ENCODE peak calls at places on chromosome 14, in four cellular contexts. M is sigmoid colon, D is psoas muscle, C is astrocyte. R is an unnamed sample.

GRCh38 chr14:84228702-84229101 is 1301.2 kb upstream of the FLRT2 start:
- DNase-seq in M (no peak), D (no peak), C (no peak), R (no peak)

GRCh38 chr14:61563880-61564622 is 131.3 kb upstream of the HIF1A start:
- DNase-seq in M (no peak), D (no peak), C (no peak), R (no peak)

GRCh38 chr14:84749191-84749945 is 780.6 kb upstream of the FLRT2 start:
- DNase-seq in M (no peak), D (no peak), C (no peak), R (no peak)

GRCh38 chr14:56482306-56482705 is 97.3 kb upstream of the TMEM260 start:
- DNase-seq in M (no peak), D (no peak), C (no peak), R (peak)

GRCh38 chr14:52793061-52793460 is 1.7 kb upstream of the GNPNAT1 start:
- DNase-seq in M (no peak), D (no peak), C (no peak), R (no peak)

GRCh38 chr14:100866666-100867630 is 36.6 kb downstream of the RTL1 start:
- DNase-seq in M (peak), D (peak), C (no peak), R (no peak)

GRCh38 chr14:31159682-31160296 is 47.8 kb downstream of the HECTD1 start:
- DNase-seq in M (peak), D (no peak), C (no peak), R (no peak)

GRCh38 chr14:20591235-20591634 is at the start of gene RNASE12:
- DNase-seq in M (no peak), D (no peak), C (no peak), R (peak)

GRCh38 chr14:74858022-74858421 is 17.9 kb downstream of the PROX2 start:
- DNase-seq in M (no peak), D (no peak), C (no peak), R (no peak)

GRCh38 chr14:54108481-54109471 is 152.2 kb upstream of the BMP4 start:
- DNase-seq in M (no peak), D (no peak), C (peak), R (no peak)

GRCh38 chr14:34593740-34594375 is 36.1 kb downstream of the SNX6 start:
- DNase-seq in M (no peak), D (peak), C (peak), R (no peak)

GRCh38 chr14:104980601-104981531 is 2.7 kb upstream of the AHNAK2 start:
- DNase-seq in M (peak), D (peak), C (no peak), R (peak)

GRCh38 chr14:72737560-72737943 is 156.3 kb downstream of the DPF3 start:
- DNase-seq in M (no peak), D (no peak), C (no peak), R (no peak)

GRCh38 chr14:100282766-100283419 is 23.4 kb downstream of the SLC25A29 start:
- DNase-seq in M (no peak), D (peak), C (no peak), R (peak)

GRCh38 chr14:90444077-90444696 is 47.4 kb downstream of the CALM1 start:
- DNase-seq in M (no peak), D (peak), C (no peak), R (no peak)

GRCh38 chr14:100540141-100540925 is 46.9 kb downstream of the BEGAIN start:
- DNase-seq in M (peak), D (peak), C (no peak), R (peak)

GRCh38 chr14:33475623-33476022 is 475.3 kb downstream of the EGLN3 start:
- DNase-seq in M (no peak), D (no peak), C (no peak), R (peak)

GRCh38 chr14:35965425-35965824 is 139.3 kb downstream of the BRMS1L start:
- DNase-seq in M (no peak), D (no peak), C (no peak), R (no peak)

GRCh38 chr14:53450871-53451270 is 297.7 kb upstream of the DDHD1 start:
- DNase-seq in M (no peak), D (no peak), C (peak), R (no peak)

GRCh38 chr14:100782516-100783320 is 43.2 kb upstream of the MEG3 start:
- DNase-seq in M (peak), D (peak), C (no peak), R (no peak)

GRCh38 chr14:49886523-49886922 is 6.4 kb upstream of the ARF6 start:
- DNase-seq in M (no peak), D (no peak), C (no peak), R (no peak)

GRCh38 chr14:32468955-32469354 is 139.9 kb downstream of the AKAP6 start:
- DNase-seq in M (no peak), D (no peak), C (peak), R (no peak)

GRCh38 chr14:102363182-102363952 is 626 bp downstream of the TECPR2 start:
- DNase-seq in M (peak), D (peak), C (peak), R (no peak)

GRCh38 chr14:100585448-100586152 is 1.6 kb downstream of the BEGAIN start:
- DNase-seq in M (peak), D (peak), C (no peak), R (peak)

GRCh38 chr14:94009767-94010166 is 12.7 kb downstream of the CCDC197 start:
- DNase-seq in M (no peak), D (peak), C (peak), R (no peak)

GRCh38 chr14:87643005-87643404 is 350.0 kb downstream of the GALC start:
- DNase-seq in M (peak), D (no peak), C (no peak), R (no peak)

GRCh38 chr14:104120281-104120741 is 18.1 kb upstream of the KIF26A start:
- DNase-seq in M (no peak), D (no peak), C (no peak), R (peak)

GRCh38 chr14:69780952-69781351 is 14.0 kb downstream of the SRSF5 start:
- DNase-seq in M (no peak), D (no peak), C (no peak), R (no peak)

GRCh38 chr14:97432586-97432985 is 635.4 kb downstream of the VRK1 start:
- DNase-seq in M (no peak), D (no peak), C (no peak), R (no peak)

DNA sequence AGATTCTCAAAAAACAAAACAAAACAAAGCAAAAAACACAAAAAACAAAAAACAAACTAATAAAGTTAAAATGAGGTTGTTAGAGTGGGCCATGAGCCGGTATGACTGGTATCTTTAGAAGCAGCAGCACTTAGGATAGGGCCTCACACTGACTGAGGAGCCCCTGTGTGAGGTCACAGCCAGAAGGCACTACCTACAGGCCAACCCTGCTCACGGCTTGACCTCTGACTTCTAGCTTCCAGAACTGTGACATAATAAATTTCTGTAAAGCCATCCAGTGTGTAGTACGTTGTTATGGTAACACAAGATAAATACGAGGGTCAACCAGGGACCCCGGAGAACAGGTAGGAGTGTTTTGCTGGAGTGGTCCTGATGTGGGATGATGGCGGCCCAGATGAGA is 629.6 kb downstream of the VRK1 start:
- DNase-seq in M (no peak), D (no peak), C (no peak), R (no peak)
- H3K27ac ChIP-seq in M (no peak), D (no peak), C (no peak), R (no peak)

DNA sequence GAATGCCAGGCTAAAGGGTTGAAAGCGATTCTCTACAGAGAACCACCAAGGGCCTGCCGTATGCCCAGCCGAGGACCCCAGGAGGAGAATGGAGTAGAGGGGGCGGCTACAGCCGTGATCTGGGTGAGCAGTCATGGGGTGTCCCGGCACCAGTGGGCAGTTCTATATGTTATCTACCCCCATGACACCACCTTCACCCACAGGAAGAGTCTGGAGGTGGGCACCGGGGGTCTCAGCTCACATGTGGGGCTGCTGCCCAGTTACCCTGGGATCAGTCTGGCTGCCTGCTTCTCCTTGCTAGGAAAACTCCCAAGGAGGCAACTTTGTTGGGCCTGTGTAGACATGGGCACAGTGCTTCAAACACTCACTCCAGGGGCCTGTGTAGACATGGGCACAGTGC is 99.4 kb downstream of the LGMN start:
- DNase-seq in M (no peak), D (no peak), C (no peak), R (no peak)
- H3K27ac ChIP-seq in M (peak), D (no peak), C (no peak), R (no peak)

GRCh38 chr14:79515158-79515557 is 696.1 kb downstream of the DIO2 start:
- DNase-seq in M (no peak), D (no peak), C (no peak), R (peak)
- H3K27ac ChIP-seq in M (no peak), D (no peak), C (peak), R (no peak)

GRCh38 chr14:68137704-68138619 is 318.4 kb downstream of the RAD51B start:
- DNase-seq in M (peak), D (peak), C (peak), R (peak)
- H3K27ac ChIP-seq in M (peak), D (peak), C (peak), R (peak)

DNA sequence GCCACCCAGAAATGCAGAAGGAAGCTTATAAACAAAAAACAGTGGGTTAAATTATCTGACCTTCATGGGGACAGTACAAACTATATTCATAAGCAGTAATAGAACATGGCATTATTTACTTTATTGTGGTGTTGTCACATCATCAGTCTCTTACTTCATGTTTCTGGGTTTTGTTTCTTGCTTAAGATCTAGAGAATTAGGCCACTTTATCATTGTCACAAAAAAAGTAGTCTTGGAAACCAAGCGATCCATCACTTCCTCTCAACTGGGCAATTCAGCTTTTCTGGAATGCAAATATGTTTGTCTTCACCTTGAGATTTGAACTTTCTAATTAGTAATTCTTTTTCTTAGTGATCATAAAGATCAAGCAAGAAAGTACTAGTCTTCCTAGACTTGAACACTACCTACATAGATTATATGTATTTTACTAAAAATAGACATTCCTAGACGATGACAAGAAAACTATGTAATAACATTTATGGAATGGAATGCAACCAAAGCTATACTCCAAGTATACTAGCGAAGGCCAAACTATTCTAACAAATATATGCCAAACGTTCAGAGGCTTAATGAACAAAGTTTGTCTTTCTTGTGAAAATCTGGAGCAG is 363.4 kb downstream of the DAD1 start:
- DNase-seq in M (no peak), D (no peak), C (peak), R (no peak)
- H3K27ac ChIP-seq in M (no peak), D (no peak), C (peak), R (no peak)

GRCh38 chr14:71668942-71669341 is 263.3 kb upstream of the RGS6 start:
- DNase-seq in M (no peak), D (no peak), C (no peak), R (no peak)
- H3K27ac ChIP-seq in M (no peak), D (no peak), C (no peak), R (no peak)

GRCh38 chr14:59253527-59253926 is 65.1 kb downstream of the DAAM1 start:
- DNase-seq in M (no peak), D (no peak), C (no peak), R (no peak)

GRCh38 chr14:59254911-59255545 is 66.6 kb downstream of the DAAM1 start:
- DNase-seq in M (peak), D (no peak), C (peak), R (no peak)

GRCh38 chr14:59251811-59252771 is 63.6 kb downstream of the DAAM1 start:
- DNase-seq in M (no peak), D (no peak), C (peak), R (no peak)

GRCh38 chr14:59254146-59254910 is 65.9 kb downstream of the DAAM1 start:
- DNase-seq in M (peak), D (peak), C (peak), R (peak)

GRCh38 chr14:59252772-59253500 is 64.5 kb downstream of the DAAM1 start:
- DNase-seq in M (no peak), D (no peak), C (no peak), R (no peak)
- H3K27ac ChIP-seq in M (peak), D (no peak), C (no peak), R (no peak)

R was measured in endodermal cell.